ENCODE peak calls at places on chromosomes 1 and 21, in five cellular contexts. One of them, this sample, is unnamed.

GRCh38 chr1:150807674-150808073 is 386 bp downstream of the CTSK start:
- DNase-seq in GM23338: no peak
- DNase-seq in cardiac muscle cell: peak
- DNase-seq in astrocyte of the spinal cord: no peak
- DNase-seq in brain microvascular endothelial cell: no peak
- DNase-seq in this sample: no peak

GRCh38 chr1:117120774-117121588 is 568 bp downstream of the TRIM45 start:
- DNase-seq in astrocyte of the spinal cord: no peak
- DNase-seq in GM23338: peak
- DNase-seq in cardiac muscle cell: no peak
- DNase-seq in brain microvascular endothelial cell: no peak
- DNase-seq in this sample: no peak

GRCh38 chr1:220962031-220962751 is 82.9 kb downstream of the HLX start:
- DNase-seq in cardiac muscle cell: peak
- DNase-seq in brain microvascular endothelial cell: peak
- DNase-seq in astrocyte of the spinal cord: peak
- DNase-seq in GM23338: no peak
- DNase-seq in this sample: peak

GRCh38 chr1:38344705-38345104 is 298.1 kb upstream of the POU3F1 start:
- DNase-seq in GM23338: no peak
- DNase-seq in brain microvascular endothelial cell: no peak
- DNase-seq in astrocyte of the spinal cord: no peak
- DNase-seq in cardiac muscle cell: no peak
- DNase-seq in this sample: no peak

GRCh38 chr1:45205000-45205909 is 1.1 kb downstream of the ZSWIM5 start:
- DNase-seq in GM23338: peak
- DNase-seq in brain microvascular endothelial cell: peak
- DNase-seq in cardiac muscle cell: peak
- DNase-seq in astrocyte of the spinal cord: peak
- DNase-seq in this sample: no peak

GRCh38 chr1:19577001-19577400 is 67.1 kb upstream of the NBL1 start:
- DNase-seq in GM23338: no peak
- DNase-seq in astrocyte of the spinal cord: peak
- DNase-seq in cardiac muscle cell: peak
- DNase-seq in brain microvascular endothelial cell: no peak
- DNase-seq in this sample: no peak

GRCh38 chr1:41696381-41696780 is 211.9 kb upstream of the EDN2 start:
- DNase-seq in cardiac muscle cell: no peak
- DNase-seq in GM23338: no peak
- DNase-seq in brain microvascular endothelial cell: no peak
- DNase-seq in astrocyte of the spinal cord: no peak
- DNase-seq in this sample: no peak

GRCh38 chr1:181849071-181849470 is 212.4 kb downstream of the ZNF648 start:
- DNase-seq in cardiac muscle cell: no peak
- DNase-seq in brain microvascular endothelial cell: no peak
- DNase-seq in GM23338: no peak
- DNase-seq in astrocyte of the spinal cord: no peak
- DNase-seq in this sample: no peak

GRCh38 chr1:31152181-31152768 is 86.8 kb upstream of the PUM1 start:
- DNase-seq in cardiac muscle cell: peak
- DNase-seq in astrocyte of the spinal cord: peak
- DNase-seq in GM23338: no peak
- DNase-seq in brain microvascular endothelial cell: peak
- DNase-seq in this sample: no peak

GRCh38 chr1:203625623-203626189 is 926 bp upstream of the ATP2B4 start:
- DNase-seq in cardiac muscle cell: peak
- DNase-seq in brain microvascular endothelial cell: peak
- DNase-seq in GM23338: no peak
- DNase-seq in astrocyte of the spinal cord: peak
- DNase-seq in this sample: no peak

GRCh38 chr1:19643602-19644419 is at the start of gene NBL1:
- DNase-seq in cardiac muscle cell: peak
- DNase-seq in GM23338: peak
- DNase-seq in astrocyte of the spinal cord: peak
- DNase-seq in brain microvascular endothelial cell: peak
- DNase-seq in this sample: no peak

GRCh38 chr1:149928388-149928724 is 753 bp upstream of the SF3B4 start:
- DNase-seq in cardiac muscle cell: no peak
- DNase-seq in astrocyte of the spinal cord: no peak
- DNase-seq in brain microvascular endothelial cell: no peak
- DNase-seq in GM23338: no peak
- DNase-seq in this sample: no peak

GRCh38 chr1:154870117-154870571 is at the start of gene KCNN3:
- DNase-seq in GM23338: peak
- DNase-seq in cardiac muscle cell: peak
- DNase-seq in astrocyte of the spinal cord: peak
- DNase-seq in brain microvascular endothelial cell: peak
- DNase-seq in this sample: peak

GRCh38 chr1:20992327-20993056 is 184.2 kb downstream of the EIF4G3 start:
- DNase-seq in brain microvascular endothelial cell: no peak
- DNase-seq in GM23338: no peak
- DNase-seq in cardiac muscle cell: peak
- DNase-seq in astrocyte of the spinal cord: peak
- DNase-seq in this sample: no peak

GRCh38 chr1:23619299-23620188 is 60.2 kb upstream of the ID3 start:
- DNase-seq in astrocyte of the spinal cord: no peak
- DNase-seq in brain microvascular endothelial cell: no peak
- DNase-seq in GM23338: peak
- DNase-seq in cardiac muscle cell: peak
- DNase-seq in this sample: peak

GRCh38 chr1:231676487-231676886 is 49.9 kb downstream of the DISC1 start:
- DNase-seq in brain microvascular endothelial cell: no peak
- DNase-seq in cardiac muscle cell: peak
- DNase-seq in astrocyte of the spinal cord: no peak
- DNase-seq in GM23338: no peak
- DNase-seq in this sample: no peak

GRCh38 chr1:173411835-173412742 is 65.0 kb upstream of the PRDX6 start:
- DNase-seq in brain microvascular endothelial cell: peak
- DNase-seq in astrocyte of the spinal cord: peak
- DNase-seq in cardiac muscle cell: peak
- DNase-seq in GM23338: no peak
- DNase-seq in this sample: no peak

GRCh38 chr1:65431111-65431705 is 10.7 kb downstream of the LEPR start:
- DNase-seq in astrocyte of the spinal cord: peak
- DNase-seq in brain microvascular endothelial cell: peak
- DNase-seq in cardiac muscle cell: peak
- DNase-seq in GM23338: peak
- DNase-seq in this sample: no peak

GRCh38 chr1:3625151-3625907 is 514 bp downstream of the TPRG1L start:
- DNase-seq in astrocyte of the spinal cord: peak
- DNase-seq in brain microvascular endothelial cell: peak
- DNase-seq in cardiac muscle cell: peak
- DNase-seq in GM23338: peak
- DNase-seq in this sample: no peak

GRCh38 chr1:39293375-39294070 is 89.0 kb downstream of the MACF1 start:
- DNase-seq in GM23338: no peak
- DNase-seq in astrocyte of the spinal cord: peak
- DNase-seq in cardiac muscle cell: peak
- DNase-seq in brain microvascular endothelial cell: no peak
- DNase-seq in this sample: peak

GRCh38 chr1:36204347-36204909 is 19.8 kb upstream of the THRAP3 start:
- DNase-seq in cardiac muscle cell: peak
- DNase-seq in GM23338: no peak
- DNase-seq in brain microvascular endothelial cell: no peak
- DNase-seq in astrocyte of the spinal cord: no peak
- DNase-seq in this sample: no peak

GRCh38 chr1:8463144-8463927 is 145.4 kb downstream of the SLC45A1 start:
- DNase-seq in GM23338: no peak
- DNase-seq in cardiac muscle cell: peak
- DNase-seq in astrocyte of the spinal cord: peak
- DNase-seq in brain microvascular endothelial cell: peak
- DNase-seq in this sample: no peak
- H3K4me3 ChIP-seq in GM23338: no peak
- H3K4me3 ChIP-seq in cardiac muscle cell: no peak
- H3K4me3 ChIP-seq in astrocyte of the spinal cord: no peak
- H3K4me3 ChIP-seq in brain microvascular endothelial cell: peak
- H3K4me3 ChIP-seq in this sample: no peak

GRCh38 chr1:178646821-178647220 is 78.2 kb upstream of the RALGPS2 start:
- DNase-seq in cardiac muscle cell: no peak
- DNase-seq in astrocyte of the spinal cord: no peak
- DNase-seq in brain microvascular endothelial cell: no peak
- DNase-seq in GM23338: no peak
- DNase-seq in this sample: no peak
- TF ChIP-seq CTCF in cardiac muscle cell: no peak
- TF ChIP-seq CTCF in astrocyte of the spinal cord: no peak
- TF ChIP-seq CTCF in brain microvascular endothelial cell: no peak
- TF ChIP-seq CTCF in GM23338: no peak
- TF ChIP-seq CTCF in this sample: no peak

GRCh38 chr21:36927718-36928117 is 38.8 kb downstream of the HLCS start:
- DNase-seq in brain microvascular endothelial cell: peak
- DNase-seq in GM23338: peak
- DNase-seq in cardiac muscle cell: peak
- DNase-seq in astrocyte of the spinal cord: peak
- DNase-seq in this sample: peak
- H3K4me3 ChIP-seq in brain microvascular endothelial cell: no peak
- H3K4me3 ChIP-seq in GM23338: no peak
- H3K4me3 ChIP-seq in cardiac muscle cell: no peak
- H3K4me3 ChIP-seq in astrocyte of the spinal cord: no peak
- H3K4me3 ChIP-seq in this sample: no peak

DNA sequence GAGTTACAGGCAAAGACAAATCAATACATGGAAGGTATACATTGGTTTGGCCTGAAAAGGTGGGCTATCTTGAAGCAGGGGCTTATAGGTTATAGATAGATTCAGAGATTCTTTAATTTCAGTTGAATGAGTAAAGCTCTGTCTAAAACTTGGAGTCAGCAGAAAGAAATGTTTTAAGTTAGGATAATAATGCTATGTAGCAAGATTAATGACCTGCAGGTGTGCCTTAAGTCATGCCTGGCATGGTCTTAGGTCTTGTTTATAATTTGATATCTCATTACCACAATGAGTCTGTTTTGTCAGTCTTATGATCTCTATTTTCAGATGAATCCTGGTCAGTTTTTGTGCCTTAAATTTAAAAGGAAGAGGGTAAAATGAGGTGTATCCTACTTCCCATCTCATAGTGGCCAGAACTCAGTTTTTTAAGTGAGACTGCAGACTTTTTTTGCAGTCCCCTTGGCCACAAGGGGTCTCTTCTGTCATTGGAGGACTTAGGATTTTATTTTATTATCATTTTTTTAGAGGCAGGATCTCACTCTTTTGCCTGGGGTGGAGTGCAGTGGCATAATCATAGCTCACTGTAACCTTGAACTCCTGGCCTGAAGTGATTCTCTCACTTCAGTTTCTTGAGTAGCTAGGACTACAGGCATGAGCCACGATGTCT is 21.3 kb upstream of the PGBD2 start:
- DNase-seq in cardiac muscle cell: no peak
- DNase-seq in astrocyte of the spinal cord: no peak
- DNase-seq in brain microvascular endothelial cell: no peak
- DNase-seq in GM23338: peak
- DNase-seq in this sample: no peak
- TF ChIP-seq CTCF in cardiac muscle cell: no peak
- TF ChIP-seq CTCF in astrocyte of the spinal cord: peak
- TF ChIP-seq CTCF in brain microvascular endothelial cell: peak
- TF ChIP-seq CTCF in GM23338: peak
- TF ChIP-seq CTCF in this sample: no peak

DNA sequence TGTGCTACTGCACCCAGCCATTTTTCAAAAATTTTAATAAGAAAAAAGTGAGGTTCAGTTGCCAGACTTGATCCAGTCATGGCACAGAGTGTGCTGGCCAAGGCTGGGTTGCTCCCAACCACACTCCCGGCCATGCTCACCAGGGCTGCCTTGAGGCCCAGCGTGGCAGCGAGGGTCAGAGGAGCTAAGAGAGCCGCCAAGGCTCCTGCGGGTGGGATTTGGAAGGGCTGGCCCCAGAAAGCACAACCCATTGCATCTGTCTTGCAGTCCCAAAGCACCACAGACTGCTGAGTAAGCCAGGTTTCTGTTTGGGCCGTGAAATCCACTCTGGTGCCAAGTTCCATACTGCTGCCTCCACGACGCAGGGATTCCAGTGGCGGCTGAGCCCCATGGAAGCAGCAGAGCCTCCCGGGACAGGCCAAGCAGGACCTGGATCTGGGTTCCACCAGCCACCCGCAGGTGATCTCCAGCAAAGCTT is 22.6 kb downstream of the ZBTB17 start:
- DNase-seq in brain microvascular endothelial cell: no peak
- DNase-seq in astrocyte of the spinal cord: peak
- DNase-seq in GM23338: no peak
- DNase-seq in cardiac muscle cell: peak
- DNase-seq in this sample: no peak
- H3K4me3 ChIP-seq in brain microvascular endothelial cell: no peak
- H3K4me3 ChIP-seq in astrocyte of the spinal cord: no peak
- H3K4me3 ChIP-seq in GM23338: no peak
- H3K4me3 ChIP-seq in cardiac muscle cell: no peak
- H3K4me3 ChIP-seq in this sample: no peak

DNA sequence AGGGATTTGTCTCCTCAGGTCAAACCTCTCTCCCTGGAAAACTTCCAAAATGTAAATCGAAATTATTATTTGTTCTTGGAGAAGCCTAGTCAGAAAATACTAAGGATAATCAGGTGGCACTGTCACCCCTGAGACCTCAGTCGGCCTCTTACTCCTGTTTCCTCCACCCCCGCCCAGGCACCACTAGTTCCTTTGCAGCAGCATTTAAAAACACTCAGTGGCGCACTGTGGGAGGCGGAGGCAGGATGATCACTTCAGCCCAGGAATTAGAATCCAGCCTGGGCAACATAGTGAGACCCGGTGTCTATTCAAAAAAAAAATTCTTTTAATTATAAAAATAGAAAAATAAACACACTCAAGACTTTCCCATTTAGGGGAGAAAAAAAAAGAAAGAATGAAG is 18.0 kb upstream of the IFNAR2 start:
- DNase-seq in brain microvascular endothelial cell: no peak
- DNase-seq in astrocyte of the spinal cord: no peak
- DNase-seq in GM23338: no peak
- DNase-seq in cardiac muscle cell: peak
- DNase-seq in this sample: no peak
- TF ChIP-seq CTCF in brain microvascular endothelial cell: no peak
- TF ChIP-seq CTCF in astrocyte of the spinal cord: no peak
- TF ChIP-seq CTCF in GM23338: no peak
- TF ChIP-seq CTCF in cardiac muscle cell: no peak
- TF ChIP-seq CTCF in this sample: no peak

GRCh38 chr1:25548601-25549000 is 5.2 kb downstream of the LDLRAP1 start:
- DNase-seq in cardiac muscle cell: no peak
- DNase-seq in GM23338: no peak
- DNase-seq in brain microvascular endothelial cell: no peak
- DNase-seq in astrocyte of the spinal cord: no peak
- DNase-seq in this sample: no peak

GRCh38 chr1:25550155-25550506 is 6.7 kb downstream of the LDLRAP1 start:
- DNase-seq in GM23338: no peak
- DNase-seq in astrocyte of the spinal cord: no peak
- DNase-seq in cardiac muscle cell: peak
- DNase-seq in brain microvascular endothelial cell: peak
- DNase-seq in this sample: no peak

GRCh38 chr1:25553749-25554425 is 10.5 kb downstream of the LDLRAP1 start:
- DNase-seq in brain microvascular endothelial cell: no peak
- DNase-seq in cardiac muscle cell: no peak
- DNase-seq in GM23338: no peak
- DNase-seq in astrocyte of the spinal cord: no peak
- DNase-seq in this sample: no peak

GRCh38 chr1:25549273-25550154 is 6.1 kb downstream of the LDLRAP1 start:
- DNase-seq in astrocyte of the spinal cord: peak
- DNase-seq in brain microvascular endothelial cell: peak
- DNase-seq in cardiac muscle cell: peak
- DNase-seq in GM23338: no peak
- DNase-seq in this sample: peak

GRCh38 chr1:25550683-25551310 is 7.4 kb downstream of the LDLRAP1 start:
- DNase-seq in cardiac muscle cell: peak
- DNase-seq in brain microvascular endothelial cell: no peak
- DNase-seq in astrocyte of the spinal cord: no peak
- DNase-seq in GM23338: no peak
- DNase-seq in this sample: no peak
- H3K4me3 ChIP-seq in cardiac muscle cell: no peak
- H3K4me3 ChIP-seq in brain microvascular endothelial cell: no peak
- H3K4me3 ChIP-seq in astrocyte of the spinal cord: no peak
- H3K4me3 ChIP-seq in GM23338: no peak
- H3K4me3 ChIP-seq in this sample: no peak

GRCh38 chr1:160576866-160577265 is 2.4 kb downstream of the CD84 start:
- DNase-seq in brain microvascular endothelial cell: no peak
- DNase-seq in cardiac muscle cell: no peak
- DNase-seq in GM23338: no peak
- DNase-seq in astrocyte of the spinal cord: no peak
- DNase-seq in this sample: no peak
- TF ChIP-seq CTCF in brain microvascular endothelial cell: no peak
- TF ChIP-seq CTCF in cardiac muscle cell: no peak
- TF ChIP-seq CTCF in GM23338: no peak
- TF ChIP-seq CTCF in astrocyte of the spinal cord: no peak
- TF ChIP-seq CTCF in this sample: no peak